ENCODE peak calls at places on chromosomes 5 and 9, in nine cellular contexts. One of them, this sample, is unnamed.

GRCh38 chr5:87113848-87114247 is 153.8 kb upstream of the RASA1 start:
- DNase-seq in MM.1S: no peak
- DNase-seq in brain microvascular endothelial cell: peak
- DNase-seq in CD8-positive, alpha-beta T cell: no peak
- DNase-seq in A549: no peak
- DNase-seq in endodermal cell: no peak
- DNase-seq in fibroblast of pulmonary artery: peak
- DNase-seq in cardiac fibroblast: peak
- DNase-seq in OCI-LY7: no peak
- DNase-seq in this sample: peak

GRCh38 chr5:152359169-152359568 is 45.9 kb downstream of the NMUR2 start:
- DNase-seq in MM.1S: no peak
- DNase-seq in brain microvascular endothelial cell: no peak
- DNase-seq in CD8-positive, alpha-beta T cell: no peak
- DNase-seq in A549: no peak
- DNase-seq in endodermal cell: no peak
- DNase-seq in fibroblast of pulmonary artery: no peak
- DNase-seq in cardiac fibroblast: no peak
- DNase-seq in OCI-LY7: no peak
- DNase-seq in this sample: no peak

GRCh38 chr5:59773286-59773685 is 120.2 kb downstream of the PDE4D start:
- DNase-seq in MM.1S: no peak
- DNase-seq in brain microvascular endothelial cell: no peak
- DNase-seq in CD8-positive, alpha-beta T cell: no peak
- DNase-seq in A549: no peak
- DNase-seq in endodermal cell: no peak
- DNase-seq in fibroblast of pulmonary artery: no peak
- DNase-seq in cardiac fibroblast: no peak
- DNase-seq in OCI-LY7: no peak
- DNase-seq in this sample: no peak

GRCh38 chr9:27059907-27060306 is 49.1 kb upstream of the TEK start:
- DNase-seq in MM.1S: no peak
- DNase-seq in brain microvascular endothelial cell: no peak
- DNase-seq in CD8-positive, alpha-beta T cell: no peak
- DNase-seq in A549: no peak
- DNase-seq in endodermal cell: no peak
- DNase-seq in fibroblast of pulmonary artery: peak
- DNase-seq in cardiac fibroblast: peak
- DNase-seq in OCI-LY7: no peak
- DNase-seq in this sample: no peak

GRCh38 chr9:109813310-109813709 is 33.3 kb downstream of the PALM2AKAP2 start:
- DNase-seq in MM.1S: no peak
- DNase-seq in brain microvascular endothelial cell: no peak
- DNase-seq in CD8-positive, alpha-beta T cell: no peak
- DNase-seq in A549: no peak
- DNase-seq in endodermal cell: no peak
- DNase-seq in fibroblast of pulmonary artery: no peak
- DNase-seq in cardiac fibroblast: no peak
- DNase-seq in OCI-LY7: no peak
- DNase-seq in this sample: no peak

GRCh38 chr5:159051431-159052281 is 48.1 kb downstream of the EBF1 start:
- DNase-seq in MM.1S: no peak
- DNase-seq in brain microvascular endothelial cell: peak
- DNase-seq in CD8-positive, alpha-beta T cell: no peak
- DNase-seq in A549: no peak
- DNase-seq in endodermal cell: peak
- DNase-seq in fibroblast of pulmonary artery: peak
- DNase-seq in cardiac fibroblast: peak
- DNase-seq in OCI-LY7: peak
- DNase-seq in this sample: no peak

GRCh38 chr9:7185612-7186011 is 427.8 kb downstream of the KDM4C start:
- DNase-seq in MM.1S: no peak
- DNase-seq in brain microvascular endothelial cell: peak
- DNase-seq in CD8-positive, alpha-beta T cell: no peak
- DNase-seq in A549: peak
- DNase-seq in endodermal cell: peak
- DNase-seq in fibroblast of pulmonary artery: peak
- DNase-seq in cardiac fibroblast: peak
- DNase-seq in OCI-LY7: no peak
- DNase-seq in this sample: peak

GRCh38 chr5:39161578-39161977 is 57.8 kb downstream of the FYB1 start:
- DNase-seq in MM.1S: no peak
- DNase-seq in brain microvascular endothelial cell: no peak
- DNase-seq in CD8-positive, alpha-beta T cell: no peak
- DNase-seq in A549: no peak
- DNase-seq in endodermal cell: no peak
- DNase-seq in fibroblast of pulmonary artery: no peak
- DNase-seq in cardiac fibroblast: no peak
- DNase-seq in OCI-LY7: no peak
- DNase-seq in this sample: no peak

GRCh38 chr9:137202966-137203365 is 2.4 kb upstream of the TPRN start:
- DNase-seq in MM.1S: no peak
- DNase-seq in brain microvascular endothelial cell: no peak
- DNase-seq in CD8-positive, alpha-beta T cell: no peak
- DNase-seq in A549: no peak
- DNase-seq in endodermal cell: no peak
- DNase-seq in fibroblast of pulmonary artery: no peak
- DNase-seq in cardiac fibroblast: no peak
- DNase-seq in OCI-LY7: no peak
- DNase-seq in this sample: no peak

GRCh38 chr9:69527454-69527853 is 144.7 kb downstream of the APBA1 start:
- DNase-seq in MM.1S: no peak
- DNase-seq in brain microvascular endothelial cell: no peak
- DNase-seq in CD8-positive, alpha-beta T cell: no peak
- DNase-seq in A549: no peak
- DNase-seq in endodermal cell: no peak
- DNase-seq in fibroblast of pulmonary artery: no peak
- DNase-seq in cardiac fibroblast: no peak
- DNase-seq in OCI-LY7: no peak
- DNase-seq in this sample: no peak

GRCh38 chr5:158845941-158846340 is 253.8 kb downstream of the EBF1 start:
- DNase-seq in MM.1S: no peak
- DNase-seq in brain microvascular endothelial cell: no peak
- DNase-seq in CD8-positive, alpha-beta T cell: no peak
- DNase-seq in A549: no peak
- DNase-seq in endodermal cell: no peak
- DNase-seq in fibroblast of pulmonary artery: no peak
- DNase-seq in cardiac fibroblast: no peak
- DNase-seq in OCI-LY7: peak
- DNase-seq in this sample: no peak

GRCh38 chr5:137997726-137998213 is 35.1 kb downstream of the FAM13B start:
- DNase-seq in MM.1S: peak
- DNase-seq in brain microvascular endothelial cell: peak
- DNase-seq in CD8-positive, alpha-beta T cell: no peak
- DNase-seq in A549: peak
- DNase-seq in endodermal cell: no peak
- DNase-seq in fibroblast of pulmonary artery: no peak
- DNase-seq in cardiac fibroblast: no peak
- DNase-seq in OCI-LY7: peak
- DNase-seq in this sample: peak

GRCh38 chr5:180545248-180545647 is 46.1 kb downstream of the SCGB3A1 start:
- DNase-seq in MM.1S: no peak
- DNase-seq in brain microvascular endothelial cell: no peak
- DNase-seq in CD8-positive, alpha-beta T cell: no peak
- DNase-seq in A549: no peak
- DNase-seq in endodermal cell: no peak
- DNase-seq in fibroblast of pulmonary artery: no peak
- DNase-seq in cardiac fibroblast: no peak
- DNase-seq in OCI-LY7: no peak
- DNase-seq in this sample: no peak

GRCh38 chr5:82277613-82277986 is 554 bp downstream of the RPS23 start:
- DNase-seq in MM.1S: no peak
- DNase-seq in brain microvascular endothelial cell: no peak
- DNase-seq in CD8-positive, alpha-beta T cell: no peak
- DNase-seq in A549: no peak
- DNase-seq in endodermal cell: no peak
- DNase-seq in fibroblast of pulmonary artery: peak
- DNase-seq in cardiac fibroblast: no peak
- DNase-seq in OCI-LY7: no peak
- DNase-seq in this sample: peak

GRCh38 chr5:111668713-111669112 is 88.3 kb downstream of the NREP start:
- DNase-seq in MM.1S: no peak
- DNase-seq in brain microvascular endothelial cell: peak
- DNase-seq in CD8-positive, alpha-beta T cell: no peak
- DNase-seq in A549: no peak
- DNase-seq in endodermal cell: no peak
- DNase-seq in fibroblast of pulmonary artery: no peak
- DNase-seq in cardiac fibroblast: no peak
- DNase-seq in OCI-LY7: no peak
- DNase-seq in this sample: peak

GRCh38 chr5:82911902-82912301 is 165.3 kb downstream of the TMEM167A start:
- DNase-seq in MM.1S: no peak
- DNase-seq in brain microvascular endothelial cell: no peak
- DNase-seq in CD8-positive, alpha-beta T cell: no peak
- DNase-seq in A549: no peak
- DNase-seq in endodermal cell: no peak
- DNase-seq in fibroblast of pulmonary artery: no peak
- DNase-seq in cardiac fibroblast: no peak
- DNase-seq in OCI-LY7: no peak
- DNase-seq in this sample: peak

GRCh38 chr5:135508496-135509005 is 27.2 kb downstream of the NEUROG1 start:
- DNase-seq in MM.1S: no peak
- DNase-seq in brain microvascular endothelial cell: no peak
- DNase-seq in CD8-positive, alpha-beta T cell: no peak
- DNase-seq in A549: no peak
- DNase-seq in endodermal cell: no peak
- DNase-seq in fibroblast of pulmonary artery: no peak
- DNase-seq in cardiac fibroblast: no peak
- DNase-seq in OCI-LY7: no peak
- DNase-seq in this sample: no peak

GRCh38 chr9:109600142-109600541 is 102.0 kb upstream of the PTPN3 start:
- DNase-seq in MM.1S: no peak
- DNase-seq in brain microvascular endothelial cell: peak
- DNase-seq in CD8-positive, alpha-beta T cell: no peak
- DNase-seq in A549: no peak
- DNase-seq in endodermal cell: no peak
- DNase-seq in fibroblast of pulmonary artery: peak
- DNase-seq in cardiac fibroblast: peak
- DNase-seq in OCI-LY7: no peak
- DNase-seq in this sample: peak

GRCh38 chr9:2469681-2470141 is 151.9 kb upstream of the VLDLR start:
- DNase-seq in MM.1S: peak
- DNase-seq in brain microvascular endothelial cell: no peak
- DNase-seq in CD8-positive, alpha-beta T cell: no peak
- DNase-seq in A549: peak
- DNase-seq in endodermal cell: peak
- DNase-seq in fibroblast of pulmonary artery: peak
- DNase-seq in cardiac fibroblast: peak
- DNase-seq in OCI-LY7: peak
- DNase-seq in this sample: peak

GRCh38 chr5:15598294-15598902 is 98.4 kb downstream of the FBXL7 start:
- DNase-seq in MM.1S: peak
- DNase-seq in brain microvascular endothelial cell: no peak
- DNase-seq in CD8-positive, alpha-beta T cell: no peak
- DNase-seq in A549: peak
- DNase-seq in endodermal cell: peak
- DNase-seq in fibroblast of pulmonary artery: no peak
- DNase-seq in cardiac fibroblast: no peak
- DNase-seq in OCI-LY7: peak
- DNase-seq in this sample: peak

GRCh38 chr9:93949073-93949693 is 6.0 kb downstream of the BARX1 start:
- DNase-seq in MM.1S: no peak
- DNase-seq in brain microvascular endothelial cell: no peak
- DNase-seq in CD8-positive, alpha-beta T cell: no peak
- DNase-seq in A549: no peak
- DNase-seq in endodermal cell: peak
- DNase-seq in fibroblast of pulmonary artery: no peak
- DNase-seq in cardiac fibroblast: no peak
- DNase-seq in OCI-LY7: no peak
- DNase-seq in this sample: no peak
- H3K4me3 ChIP-seq in MM.1S: no peak
- H3K4me3 ChIP-seq in brain microvascular endothelial cell: no peak
- H3K4me3 ChIP-seq in CD8-positive, alpha-beta T cell: no peak
- H3K4me3 ChIP-seq in A549: no peak
- H3K4me3 ChIP-seq in endodermal cell: no peak
- H3K4me3 ChIP-seq in fibroblast of pulmonary artery: no peak
- H3K4me3 ChIP-seq in cardiac fibroblast: no peak
- H3K4me3 ChIP-seq in OCI-LY7: no peak
- H3K4me3 ChIP-seq in this sample: no peak

GRCh38 chr5:120735076-120735475 is 271.0 kb downstream of the PRR16 start:
- DNase-seq in MM.1S: no peak
- DNase-seq in brain microvascular endothelial cell: no peak
- DNase-seq in CD8-positive, alpha-beta T cell: no peak
- DNase-seq in A549: no peak
- DNase-seq in endodermal cell: no peak
- DNase-seq in fibroblast of pulmonary artery: no peak
- DNase-seq in cardiac fibroblast: no peak
- DNase-seq in OCI-LY7: no peak
- DNase-seq in this sample: peak
- TF ChIP-seq CTCF in MM.1S: no peak
- TF ChIP-seq CTCF in brain microvascular endothelial cell: peak
- TF ChIP-seq CTCF in CD8-positive, alpha-beta T cell: no peak
- TF ChIP-seq CTCF in A549: no peak
- TF ChIP-seq CTCF in endodermal cell: peak
- TF ChIP-seq CTCF in fibroblast of pulmonary artery: no peak
- TF ChIP-seq CTCF in cardiac fibroblast: no peak
- TF ChIP-seq CTCF in OCI-LY7: no peak
- TF ChIP-seq CTCF in this sample: peak

DNA sequence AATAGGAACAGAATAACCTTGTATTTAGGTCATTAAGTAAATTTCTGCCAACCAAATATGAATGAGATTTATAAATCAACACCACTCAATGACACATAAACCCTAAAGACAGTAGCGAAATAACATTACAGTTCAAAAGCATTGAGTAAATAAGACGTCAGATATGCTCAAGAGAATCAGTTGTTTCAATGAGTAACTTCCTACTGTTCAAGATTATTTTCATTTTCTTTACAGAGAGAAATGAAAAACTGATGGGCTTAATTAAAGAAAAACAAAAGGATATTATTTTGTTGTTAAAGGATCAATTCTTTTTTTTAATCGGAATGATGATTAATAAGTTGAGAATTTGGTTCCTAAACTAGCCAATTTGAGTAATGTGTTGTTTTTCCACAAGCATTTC is 150.1 kb downstream of the BNC2 start:
- DNase-seq in MM.1S: no peak
- DNase-seq in brain microvascular endothelial cell: no peak
- DNase-seq in CD8-positive, alpha-beta T cell: no peak
- DNase-seq in A549: no peak
- DNase-seq in endodermal cell: no peak
- DNase-seq in fibroblast of pulmonary artery: peak
- DNase-seq in cardiac fibroblast: peak
- DNase-seq in OCI-LY7: no peak
- DNase-seq in this sample: peak
- H3K4me3 ChIP-seq in MM.1S: no peak
- H3K4me3 ChIP-seq in brain microvascular endothelial cell: no peak
- H3K4me3 ChIP-seq in CD8-positive, alpha-beta T cell: no peak
- H3K4me3 ChIP-seq in A549: no peak
- H3K4me3 ChIP-seq in endodermal cell: no peak
- H3K4me3 ChIP-seq in fibroblast of pulmonary artery: no peak
- H3K4me3 ChIP-seq in cardiac fibroblast: no peak
- H3K4me3 ChIP-seq in OCI-LY7: no peak
- H3K4me3 ChIP-seq in this sample: no peak

DNA sequence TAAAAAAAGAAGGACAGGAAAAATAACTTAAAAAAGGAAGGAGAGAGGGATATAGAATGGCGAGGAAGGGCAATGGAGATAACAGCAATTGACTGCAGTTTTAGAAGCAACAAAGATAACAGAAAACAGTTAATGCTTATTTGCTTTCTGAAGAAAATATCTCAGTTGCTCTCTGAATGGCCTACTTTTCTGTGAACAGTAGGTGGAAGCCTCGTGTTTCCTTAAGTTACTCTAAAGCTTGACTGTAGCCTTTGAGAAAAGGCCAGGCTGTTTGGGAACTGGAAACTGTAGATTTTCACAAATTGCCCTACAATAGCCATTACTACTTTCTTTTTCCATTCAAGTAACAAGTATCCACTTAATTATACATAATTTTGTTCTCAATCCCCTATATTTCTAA is 404.5 kb downstream of the YTHDC2 start:
- DNase-seq in MM.1S: no peak
- DNase-seq in brain microvascular endothelial cell: no peak
- DNase-seq in CD8-positive, alpha-beta T cell: no peak
- DNase-seq in A549: no peak
- DNase-seq in endodermal cell: no peak
- DNase-seq in fibroblast of pulmonary artery: no peak
- DNase-seq in cardiac fibroblast: no peak
- DNase-seq in OCI-LY7: no peak
- DNase-seq in this sample: no peak
- TF ChIP-seq CTCF in MM.1S: no peak
- TF ChIP-seq CTCF in brain microvascular endothelial cell: no peak
- TF ChIP-seq CTCF in CD8-positive, alpha-beta T cell: no peak
- TF ChIP-seq CTCF in A549: no peak
- TF ChIP-seq CTCF in endodermal cell: peak
- TF ChIP-seq CTCF in fibroblast of pulmonary artery: no peak
- TF ChIP-seq CTCF in cardiac fibroblast: no peak
- TF ChIP-seq CTCF in OCI-LY7: no peak
- TF ChIP-seq CTCF in this sample: no peak